ENCODE peak calls at places on chromosomes 16 and 17, in eight cellular contexts. U is T-helper 2 cell; C is B cell; N is foreskin fibroblast; Y is midbrain; Z is activated CD4-positive, alpha-beta T cell treated with anti-CD3 and anti-CD28 coated beads, Interleukin-2, amount 50 U/mL, for 1 hour; G is heart right ventricle; J is AG04450. W is an unnamed sample.
A peak's percentile ranks its signal among the peaks of the same experiment; 100 is the strongest.

GRCh38 chr16:27973678-27974077 is 89.8 kb downstream of the GSG1L start:
- DNase-seq in N (no peak), C (no peak), J (no peak), Z (no peak), U (no peak), Y (no peak), G (no peak), W (no peak)

GRCh38 chr16:16096161-16096857 is 127.0 kb downstream of the ABCC6 start:
- DNase-seq in C (no peak), G (no peak), U (no peak), J (peak; percentile 51), N (peak; percentile 43), Z (no peak), Y (no peak), W (peak; percentile 51)

GRCh38 chr16:80346160-80346632 is 194.6 kb upstream of the DYNLRB2 start:
- DNase-seq in N (no peak), G (no peak), Z (no peak), Y (no peak), C (no peak), J (no peak), U (no peak), W (no peak)

GRCh38 chr16:56683424-56684162 is 1.3 kb downstream of the MT1X start:
- DNase-seq in J (no peak), G (no peak), Z (no peak), U (no peak), Y (no peak), N (no peak), C (no peak), W (no peak)

GRCh38 chr17:28925912-28926365 is 23.1 kb upstream of the DHRS13 start:
- DNase-seq in G (no peak), C (no peak), U (no peak), J (no peak), Z (peak; percentile 35), N (peak; percentile 84), Y (no peak), W (peak; percentile 90)

GRCh38 chr17:75594499-75595283 is 7.1 kb downstream of the MYO15B start:
- DNase-seq in G (no peak), Y (no peak), J (no peak), U (no peak), C (no peak), N (no peak), Z (no peak), W (no peak)

GRCh38 chr17:77385750-77386501 is 245.2 kb downstream of the SEC14L1 start:
- DNase-seq in Y (no peak), Z (no peak), J (no peak), G (no peak), N (peak; percentile 83), C (no peak), U (no peak), W (peak; percentile 54)

GRCh38 chr16:5042574-5043171 is 8.9 kb upstream of the NAGPA start:
- DNase-seq in G (no peak), Y (no peak), C (peak; percentile 1), Z (no peak), N (peak; percentile 56), U (no peak), J (no peak), W (no peak)

GRCh38 chr17:48307814-48308411 is 122.1 kb downstream of the SKAP1 start:
- DNase-seq in G (peak; percentile 8), N (peak; percentile 38), U (peak; percentile 19), Z (peak; percentile 50), C (peak; percentile 20), Y (peak; percentile 9), J (peak; percentile 32), W (peak; percentile 74)

GRCh38 chr16:60642956-60643355 is 1393.3 kb downstream of the CDH8 start:
- DNase-seq in U (no peak), Z (no peak), J (no peak), G (no peak), Y (no peak), C (no peak), N (peak; percentile 8), W (peak; percentile 25)